ENCODE peak calls at places on chromosomes 7 and 10, in seven cellular contexts. Q is HCT116, H is H1, R is stomach, S is transverse colon, N is spleen, D is endothelial cell of umbilical vein. P is an unnamed sample.

GRCh38 chr7:21526007-21526406 is 16.8 kb upstream of the DNAH11 start:
- DNase-seq in S (no peak), D (peak; percentile 18), H (no peak), Q (peak; percentile 4), R (no peak), N (no peak), P (no peak)

GRCh38 chr10:132562177-132562915 is 24.8 kb downstream of the INPP5A start:
- DNase-seq in N (peak; percentile 75), H (no peak), S (no peak), Q (no peak), D (no peak), R (no peak), P (no peak)

GRCh38 chr7:77454802-77455201 is 38.7 kb upstream of the GSAP start:
- DNase-seq in N (no peak), D (no peak), R (no peak), S (no peak), H (no peak), Q (no peak), P (no peak)

GRCh38 chr7:26675143-26675887 is 189.1 kb downstream of the SKAP2 start:
- DNase-seq in N (no peak), Q (no peak), H (no peak), D (peak; percentile 46), R (no peak), S (no peak), P (no peak)

GRCh38 chr7:143289421-143289820 is 1.3 kb downstream of the CASP2 start:
- DNase-seq in R (no peak), D (no peak), H (no peak), Q (no peak), N (no peak), S (no peak), P (no peak)

GRCh38 chr10:16989826-16990293 is 139.8 kb downstream of the CUBN start:
- DNase-seq in D (no peak), Q (no peak), N (no peak), H (peak; percentile 13), R (no peak), S (no peak), P (no peak)

GRCh38 chr7:32761451-32762320 is 129.9 kb downstream of the KBTBD2 start:
- DNase-seq in Q (no peak), R (no peak), H (no peak), D (peak; percentile 7), N (peak; percentile 74), S (no peak), P (no peak)

GRCh38 chr10:77606751-77607150 is 30.9 kb downstream of the KCNMA1 start:
- DNase-seq in H (no peak), S (no peak), D (no peak), R (no peak), Q (no peak), N (no peak), P (no peak)

GRCh38 chr10:108375691-108376090 is 1211.2 kb upstream of the SORCS1 start:
- DNase-seq in N (no peak), R (no peak), S (no peak), D (no peak), Q (no peak), H (no peak), P (no peak)

GRCh38 chr10:90787906-90788491 is 69.8 kb downstream of the HTR7 start:
- DNase-seq in Q (peak; percentile 27), R (no peak), D (peak; percentile 47), N (no peak), S (peak; percentile 13), H (no peak), P (no peak)

GRCh38 chr10:110005716-110006115 is 2.1 kb upstream of the ADD3 start:
- DNase-seq in H (no peak), D (no peak), Q (no peak), R (peak; percentile 39), N (no peak), S (peak; percentile 46), P (no peak)

GRCh38 chr10:77163670-77164348 is 473.8 kb downstream of the KCNMA1 start:
- DNase-seq in R (no peak), D (peak; percentile 88), H (no peak), S (peak; percentile 60), Q (peak; percentile 43), N (no peak), P (no peak)

GRCh38 chr10:44045020-44045419 is 339.9 kb downstream of the CXCL12 start:
- DNase-seq in N (no peak), Q (no peak), H (no peak), D (no peak), S (no peak), R (no peak), P (no peak)

GRCh38 chr10:79300711-79301110 is 46.6 kb upstream of the PPIF start:
- DNase-seq in S (no peak), D (no peak), Q (no peak), H (no peak), R (no peak), N (no peak), P (no peak)

GRCh38 chr10:114352653-114353298 is 51.5 kb downstream of the AFAP1L2 start:
- DNase-seq in R (no peak), S (no peak), D (no peak), H (no peak), N (no peak), Q (no peak), P (no peak)

GRCh38 chr7:142733271-142733670 is 16.0 kb upstream of the PRSS1 start:
- DNase-seq in D (no peak), R (no peak), S (no peak), N (no peak), H (no peak), Q (no peak), P (no peak)

GRCh38 chr10:118251791-118252190 is 90.3 kb downstream of the FAM204A start:
- DNase-seq in N (no peak), R (no peak), S (no peak), D (no peak), H (no peak), Q (no peak), P (no peak)

GRCh38 chr7:131557521-131558385 is 1.3 kb upstream of the PODXL start:
- DNase-seq in Q (no peak), S (peak; percentile 18), H (peak; percentile 75), R (peak; percentile 38), D (peak; percentile 64), N (no peak), P (no peak)
- TF ChIP-seq POLR2A in Q (no peak), S (no peak), H (no peak), R (no peak), D (no peak), N (no peak), P (no peak)

GRCh38 chr7:151709141-151710038 is 167.5 kb downstream of the PRKAG2 start:
- DNase-seq in N (no peak), H (no peak), S (no peak), Q (no peak), R (no peak), D (no peak), P (no peak)
- TF ChIP-seq POLR2AphosphoS5 in N (no peak), H (no peak), S (peak; percentile 76), Q (no peak), R (peak; percentile 89), D (no peak), P (no peak)

GRCh38 chr7:128209229-128210035 is 31.6 kb upstream of the LEP start:
- DNase-seq in S (peak; percentile 62), D (peak; percentile 77), N (peak; percentile 92), H (peak; percentile 53), Q (peak; percentile 63), R (peak; percentile 72), P (peak; percentile 74)
- TF ChIP-seq POLR2A in S (no peak), D (no peak), N (no peak), H (no peak), Q (no peak), R (no peak), P (no peak)

GRCh38 chr10:103241262-103242011 is 4.2 kb upstream of the RPEL1 start:
- DNase-seq in S (peak; percentile 92), Q (peak; percentile 86), R (peak; percentile 89), D (peak; percentile 52), N (no peak), H (no peak), P (no peak)

GRCh38 chr10:103246328-103246727 is 641 bp downstream of the RPEL1 start:
- DNase-seq in R (no peak), D (no peak), Q (no peak), N (no peak), H (no peak), S (no peak), P (no peak)

DNA sequence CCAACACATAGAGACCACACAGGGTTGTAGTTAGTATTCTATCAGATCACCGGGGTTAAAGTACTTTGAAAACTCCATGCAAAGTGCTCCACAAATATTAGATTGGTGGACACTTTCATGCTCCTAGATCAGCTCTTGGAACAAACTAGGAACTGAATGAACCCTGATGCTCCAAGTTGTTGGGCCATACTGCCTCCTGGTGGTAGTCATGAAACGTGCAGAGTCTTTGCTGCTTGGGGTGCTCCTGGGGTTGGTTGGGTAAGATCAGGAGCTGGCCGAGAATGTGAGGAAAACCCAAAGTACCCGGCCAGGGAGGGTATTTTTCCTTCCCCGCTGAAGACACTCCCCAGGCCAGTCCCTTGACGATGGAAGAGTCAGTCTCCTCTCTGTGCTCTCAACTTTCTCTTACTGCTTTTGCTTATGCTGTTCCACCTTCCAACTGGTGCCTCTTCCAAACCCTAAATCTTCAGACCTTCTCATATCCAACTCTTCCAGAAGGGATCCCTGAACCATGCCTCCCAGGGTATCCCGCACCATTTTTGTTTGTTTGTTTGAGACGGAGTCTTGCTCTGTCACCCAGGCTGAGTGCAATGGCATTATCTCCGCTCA is 920 bp upstream of the RPEL1 start:
- DNase-seq in D (peak; percentile 81), S (peak; percentile 83), H (peak; percentile 61), R (peak; percentile 81), Q (peak; percentile 82), N (peak; percentile 78), P (peak; percentile 74)
- TF ChIP-seq POLR2AphosphoS5 in D (no peak), S (peak; percentile 29), H (no peak), R (peak; percentile 18), Q (no peak), N (no peak), P (no peak)

GRCh38 chr10:95499482-95499989 is 61.6 kb downstream of the SORBS1 start:
- DNase-seq in H (no peak), R (no peak), S (no peak), Q (no peak), D (peak; percentile 58), N (no peak), P (no peak)

GRCh38 chr10:95502377-95502776 is 58.8 kb downstream of the SORBS1 start:
- DNase-seq in H (no peak), D (no peak), N (no peak), S (no peak), Q (no peak), R (no peak), P (no peak)

GRCh38 chr10:95500097-95500496 is 61.1 kb downstream of the SORBS1 start:
- DNase-seq in Q (no peak), R (no peak), S (no peak), H (no peak), N (no peak), D (no peak), P (no peak)

GRCh38 chr10:95501203-95502094 is 59.7 kb downstream of the SORBS1 start:
- DNase-seq in H (no peak), R (no peak), S (no peak), D (no peak), Q (no peak), N (no peak), P (no peak)

GRCh38 chr10:95500649-95501048 is 60.5 kb downstream of the SORBS1 start:
- DNase-seq in Q (no peak), D (no peak), S (no peak), R (no peak), H (no peak), N (no peak), P (no peak)
- TF ChIP-seq POLR2A in Q (no peak), D (no peak), S (no peak), R (no peak), H (no peak), N (no peak), P (no peak)

P was measured in GM12891.